ENCODE peak calls at places on chromosomes 7 and 10, in ten cellular contexts. K is HL-60, Y is tibial nerve, R is heart right ventricle, Q is AG09309, I is GM10248, U is RWPE1, W is left ventricle myocardium inferior, O is brain microvascular endothelial cell, T is heart left ventricle. H is an unnamed sample.

GRCh38 chr10:102714621-102715455 is at the start of gene SFXN2:
- DNase-seq in K (peak), I (no peak), U (no peak), Y (no peak), Q (no peak), T (no peak), W (no peak), O (no peak), R (no peak), H (peak)

GRCh38 chr7:1952781-1953180 is 280.0 kb downstream of the MAD1L1 start:
- DNase-seq in R (peak), I (no peak), K (no peak), Q (no peak), O (no peak), T (no peak), W (no peak), Y (no peak), U (no peak), H (no peak)

GRCh38 chr7:126202177-126202576 is 1050.6 kb downstream of the GRM8 start:
- DNase-seq in O (no peak), W (no peak), Y (no peak), R (no peak), U (no peak), I (no peak), T (no peak), K (no peak), Q (no peak), H (no peak)

GRCh38 chr7:68980011-68980410 is 618.3 kb upstream of the AUTS2 start:
- DNase-seq in W (no peak), T (no peak), Q (no peak), I (no peak), K (no peak), U (no peak), O (no peak), Y (no peak), R (no peak), H (no peak)

GRCh38 chr7:96329189-96329588 is 7.3 kb upstream of the SLC25A13 start:
- DNase-seq in K (no peak), W (no peak), I (no peak), Y (no peak), U (no peak), O (no peak), Q (no peak), T (no peak), R (no peak), H (no peak)

GRCh38 chr7:76049295-76049694 is 1.4 kb downstream of the MDH2 start:
- DNase-seq in R (no peak), U (no peak), K (no peak), O (no peak), I (no peak), T (no peak), Q (no peak), W (no peak), Y (no peak), H (no peak)

GRCh38 chr10:9015005-9015404 is 960.5 kb downstream of the GATA3 start:
- DNase-seq in T (no peak), R (no peak), U (no peak), Q (no peak), O (no peak), Y (no peak), I (no peak), K (no peak), W (no peak), H (peak)

GRCh38 chr7:79227035-79227434 is 226.4 kb downstream of the MAGI2 start:
- DNase-seq in I (no peak), O (no peak), T (no peak), U (no peak), K (no peak), Y (no peak), Q (peak), W (no peak), R (no peak), H (no peak)

GRCh38 chr7:36905836-36906235 is 181.5 kb upstream of the AOAH start:
- DNase-seq in T (no peak), U (no peak), Y (no peak), Q (no peak), I (no peak), K (no peak), O (no peak), W (no peak), R (no peak), H (no peak)

GRCh38 chr10:48306870-48307531 is 524 bp downstream of the MAPK8 start:
- DNase-seq in I (peak), Q (no peak), W (peak), U (peak), T (peak), R (peak), O (peak), K (peak), Y (peak), H (peak)

GRCh38 chr10:28594401-28594800 is 61.5 kb downstream of the WAC start:
- DNase-seq in Y (no peak), R (no peak), I (no peak), O (no peak), U (no peak), W (no peak), T (no peak), Q (no peak), K (no peak), H (no peak)

GRCh38 chr7:158013085-158013668 is 574.4 kb downstream of the PTPRN2 start:
- DNase-seq in U (no peak), Q (no peak), O (no peak), K (no peak), T (no peak), I (no peak), R (no peak), W (no peak), Y (no peak), H (no peak)

GRCh38 chr10:124509836-124510535 is 48.4 kb downstream of the LHPP start:
- DNase-seq in Y (no peak), W (no peak), Q (no peak), K (no peak), T (no peak), O (no peak), R (no peak), U (no peak), I (no peak), H (no peak)
- TF ChIP-seq CTCF in Y (no peak), W (no peak), Q (no peak), K (no peak), T (no peak), O (no peak), R (no peak), U (no peak), I (no peak), H (no peak)

GRCh38 chr7:20216637-20217036 is 547 bp downstream of the MACC1 start:
- DNase-seq in U (no peak), O (no peak), T (no peak), W (no peak), I (no peak), R (no peak), Q (no peak), Y (no peak), K (no peak), H (no peak)

GRCh38 chr7:20219446-20220292 is 2.5 kb upstream of the MACC1 start:
- DNase-seq in K (peak), R (peak), U (no peak), Y (peak), O (peak), T (peak), Q (peak), W (peak), I (peak), H (peak)

GRCh38 chr7:20219062-20219445 is 1.9 kb upstream of the MACC1 start:
- DNase-seq in I (no peak), W (no peak), Q (no peak), T (no peak), K (no peak), O (no peak), U (no peak), Y (no peak), R (no peak), H (no peak)

GRCh38 chr7:20218261-20218660 is 1.1 kb upstream of the MACC1 start:
- DNase-seq in R (no peak), T (no peak), U (no peak), I (no peak), Q (no peak), O (no peak), Y (no peak), W (no peak), K (no peak), H (no peak)

GRCh38 chr7:20217193-20217948 is at the start of gene MACC1:
- DNase-seq in W (no peak), Q (no peak), R (no peak), Y (no peak), I (peak), O (no peak), T (peak), K (peak), U (peak), H (peak)
- TF ChIP-seq CTCF in W (peak), Q (no peak), R (no peak), Y (no peak), I (peak), O (peak), T (peak), K (no peak), U (peak), H (no peak)

GRCh38 chr7:85039196-85039923 is 147.5 kb downstream of the SEMA3D start:
- DNase-seq in O (no peak), I (peak), R (no peak), W (no peak), Q (no peak), K (no peak), Y (no peak), T (no peak), U (no peak), H (no peak)

GRCh38 chr7:85038466-85038865 is 148.4 kb downstream of the SEMA3D start:
- DNase-seq in I (no peak), Y (no peak), O (no peak), R (no peak), T (no peak), U (no peak), Q (no peak), K (no peak), W (no peak), H (no peak)

GRCh38 chr7:85046512-85046911 is 140.3 kb downstream of the SEMA3D start:
- DNase-seq in U (no peak), W (no peak), O (no peak), T (no peak), R (no peak), I (no peak), K (no peak), Q (no peak), Y (no peak), H (no peak)

GRCh38 chr7:85041599-85042216 is 145.1 kb downstream of the SEMA3D start:
- DNase-seq in R (peak), O (peak), Q (peak), T (peak), U (peak), K (peak), W (peak), Y (peak), I (peak), H (peak)
- TF ChIP-seq CTCF in R (peak), O (peak), Q (peak), T (peak), U (peak), K (peak), W (peak), Y (peak), I (peak), H (peak)

GRCh38 chr10:34959321-34959720 is 130.8 kb downstream of the CUL2 start:
- DNase-seq in W (no peak), U (no peak), O (no peak), Y (no peak), I (no peak), R (no peak), Q (no peak), T (no peak), K (no peak), H (no peak)

GRCh38 chr10:34964166-34964800 is 125.9 kb downstream of the CUL2 start:
- DNase-seq in W (no peak), I (no peak), K (no peak), T (no peak), O (no peak), Q (no peak), U (no peak), R (no peak), Y (no peak), H (no peak)

GRCh38 chr10:34959786-34960185 is 130.4 kb downstream of the CUL2 start:
- DNase-seq in K (peak), Y (no peak), U (no peak), W (no peak), I (no peak), R (no peak), O (no peak), Q (no peak), T (no peak), H (no peak)

GRCh38 chr10:34962866-34963265 is 127.3 kb downstream of the CUL2 start:
- DNase-seq in U (no peak), T (no peak), W (no peak), Q (no peak), Y (no peak), K (no peak), O (no peak), R (no peak), I (no peak), H (no peak)

GRCh38 chr10:34960983-34961382 is 129.2 kb downstream of the CUL2 start:
- DNase-seq in R (peak), O (no peak), Q (no peak), W (peak), K (no peak), Y (no peak), I (no peak), T (peak), U (no peak), H (no peak)
- TF ChIP-seq CTCF in R (peak), O (peak), Q (peak), W (peak), K (no peak), Y (no peak), I (no peak), T (no peak), U (peak), H (no peak)